ENCODE peak calls at places on chromosomes 6 and 20, in eight cellular contexts. J is activated T-helper 1 cell treated with anti-CD3 and anti-CD28 coated beads, Interleukin-2, amount 50 U/mL, for 16 hours; U is hypothalamus; E is CMK; N is GM23248; Q is NCI-H1105; H is GM23338; O is BE2C. R is an unnamed sample.

GRCh38 chr20:3000852-3001523 is 42.4 kb upstream of the GNRH2 start:
- DNase-seq in J (no peak), U (no peak), E (no peak), N (peak), Q (peak), H (peak), O (no peak), R (peak)

GRCh38 chr6:51684038-51684437 is 403.4 kb downstream of the PKHD1 start:
- DNase-seq in J (no peak), U (no peak), E (no peak), N (no peak), Q (no peak), H (peak), O (no peak), R (no peak)

GRCh38 chr20:10802201-10802600 is 128.4 kb upstream of the JAG1 start:
- DNase-seq in J (no peak), U (no peak), E (no peak), N (no peak), Q (no peak), H (no peak), O (no peak), R (peak)

GRCh38 chr20:56249244-56249955 is 868 bp downstream of the MC3R start:
- DNase-seq in J (no peak), U (no peak), E (no peak), N (peak), Q (no peak), H (peak), O (peak), R (peak)

GRCh38 chr6:151763303-151763702 is 44.2 kb upstream of the ESR1 start:
- DNase-seq in J (no peak), U (no peak), E (no peak), N (peak), Q (no peak), H (peak), O (no peak), R (peak)

GRCh38 chr20:653590-654426 is 808 bp upstream of the SRXN1 start:
- DNase-seq in J (no peak), U (no peak), E (no peak), N (peak), Q (no peak), H (no peak), O (no peak), R (no peak)

GRCh38 chr6:26526928-26527327 is 11.2 kb upstream of the HMGN4 start:
- DNase-seq in J (no peak), U (no peak), E (no peak), N (no peak), Q (no peak), H (no peak), O (no peak), R (no peak)

GRCh38 chr6:99822741-99823512 is 171.1 kb downstream of the MCHR2 start:
- DNase-seq in J (no peak), U (no peak), E (no peak), N (peak), Q (no peak), H (peak), O (peak), R (peak)

GRCh38 chr6:161217631-161218030 is 56.2 kb downstream of the AGPAT4 start:
- DNase-seq in J (no peak), U (no peak), E (no peak), N (no peak), Q (no peak), H (no peak), O (no peak), R (no peak)